ENCODE peak calls at places on chromosomes 12 and 14, in nine cellular contexts. X is aorta; B is hippocampal formation; C is HFFc6; K is left colon; D is CD4-positive, alpha-beta T cell; T is HFF-Myc; Z is effector memory CD8-positive, alpha-beta T cell; R is progenitor cell of endocrine pancreas. O is an unnamed sample.
A peak's percentile ranks its signal among the peaks of the same experiment; 100 is the strongest.

GRCh38 chr12:124613151-124613585 is 45.8 kb upstream of the NCOR2 start:
- DNase-seq in X (peak; percentile 18), B (no peak), C (peak; percentile 16), K (peak; percentile 58), D (no peak), T (no peak), Z (no peak), R (no peak), O (no peak)

GRCh38 chr12:65232490-65233077 is 45.9 kb upstream of the MSRB3 start:
- DNase-seq in X (no peak), B (no peak), C (peak; percentile 4), K (no peak), D (no peak), T (no peak), Z (no peak), R (no peak), O (no peak)

GRCh38 chr12:108653922-108654321 is 20.2 kb upstream of the SELPLG start:
- DNase-seq in X (no peak), B (no peak), C (no peak), K (no peak), D (no peak), T (no peak), Z (no peak), R (no peak), O (no peak)

GRCh38 chr12:117044311-117044710 is 54.9 kb downstream of the TESC start:
- DNase-seq in X (no peak), B (no peak), C (no peak), K (no peak), D (no peak), T (no peak), Z (no peak), R (no peak), O (no peak)

GRCh38 chr12:112900298-112901145 is 6.2 kb upstream of the OAS1 start:
- DNase-seq in X (no peak), B (no peak), C (peak; percentile 22), K (peak; percentile 41), D (no peak), T (peak; percentile 15), Z (peak; percentile 38), R (no peak), O (no peak)

GRCh38 chr14:96479435-96480146 is 22.6 kb upstream of the PAPOLA start:
- DNase-seq in X (no peak), B (no peak), C (no peak), K (no peak), D (no peak), T (no peak), Z (no peak), R (no peak), O (no peak)

GRCh38 chr12:22396253-22396652 is 61.7 kb upstream of the ST8SIA1 start:
- DNase-seq in X (no peak), B (no peak), C (no peak), K (no peak), D (no peak), T (no peak), Z (peak; percentile 24), R (no peak), O (no peak)

GRCh38 chr14:104144911-104145825 is 6.8 kb downstream of the KIF26A start:
- DNase-seq in X (peak; percentile 33), B (no peak), C (no peak), K (no peak), D (no peak), T (no peak), Z (no peak), R (no peak), O (no peak)

GRCh38 chr12:132429932-132430643 is 59.9 kb upstream of the FBRSL1 start:
- DNase-seq in X (no peak), B (no peak), C (no peak), K (peak; percentile 89), D (peak; percentile 47), T (no peak), Z (peak; percentile 52), R (no peak), O (no peak)

GRCh38 chr12:10736460-10736859 is 13.3 kb upstream of the YBX3 start:
- DNase-seq in X (no peak), B (no peak), C (no peak), K (no peak), D (no peak), T (no peak), Z (no peak), R (no peak), O (no peak)

GRCh38 chr14:68716698-68717097 is 76.2 kb downstream of the ZFP36L1 start:
- DNase-seq in X (no peak), B (no peak), C (no peak), K (peak; percentile 53), D (no peak), T (no peak), Z (no peak), R (no peak), O (no peak)

GRCh38 chr12:13230500-13230899 is 34.0 kb downstream of the EMP1 start:
- DNase-seq in X (no peak), B (no peak), C (no peak), K (no peak), D (no peak), T (peak; percentile 47), Z (no peak), R (no peak), O (no peak)

GRCh38 chr12:103657331-103657730 is 70.3 kb downstream of the STAB2 start:
- DNase-seq in X (no peak), B (no peak), C (peak; percentile 24), K (no peak), D (no peak), T (peak; percentile 4), Z (no peak), R (no peak), O (no peak)

GRCh38 chr12:77687346-77687745 is 143.3 kb upstream of the NAV3 start:
- DNase-seq in X (no peak), B (no peak), C (no peak), K (no peak), D (no peak), T (no peak), Z (no peak), R (no peak), O (no peak)

GRCh38 chr12:93176166-93176565 is 201.6 kb upstream of the NUDT4 start:
- DNase-seq in X (no peak), B (no peak), C (peak; percentile 57), K (no peak), D (no peak), T (no peak), Z (no peak), R (no peak), O (no peak)

GRCh38 chr12:49969027-49969426 is 3.7 kb upstream of the AQP6 start:
- DNase-seq in X (no peak), B (peak; percentile 33), C (no peak), K (no peak), D (no peak), T (no peak), Z (no peak), R (no peak), O (no peak)

GRCh38 chr12:64120568-64120967 is 101.5 kb downstream of the KICS2 start:
- DNase-seq in X (no peak), B (no peak), C (peak; percentile 33), K (no peak), D (no peak), T (no peak), Z (no peak), R (no peak), O (no peak)

GRCh38 chr12:122527478-122527944 is 462 bp downstream of the KNTC1 start:
- DNase-seq in X (peak; percentile 55), B (no peak), C (no peak), K (peak; percentile 37), D (no peak), T (no peak), Z (peak; percentile 21), R (no peak), O (no peak)

GRCh38 chr12:81896771-81897170 is 137.6 kb upstream of the PPFIA2 start:
- DNase-seq in X (no peak), B (no peak), C (no peak), K (peak; percentile 5), D (no peak), T (no peak), Z (no peak), R (no peak), O (no peak)

GRCh38 chr12:88251798-88252197 is 109.7 kb downstream of the TMTC3 start:
- DNase-seq in X (no peak), B (no peak), C (no peak), K (no peak), D (no peak), T (no peak), Z (no peak), R (no peak), O (no peak)